ENCODE peak calls at places on chromosomes 11 and 22, in seven cellular contexts. L is uterus; K is Peyer's patch; M is CD8-positive, alpha-beta T cell; O is esophagus muscularis mucosa; I is coronary artery; C is mesenchymal stem cell. N is an unnamed sample.
A peak's percentile ranks its signal among the peaks of the same experiment; 100 is the strongest.

GRCh38 chr22:37675930-37676571 is 615 bp downstream of the LGALS1 start:
- DNase-seq in K (peak; percentile 48), C (peak; percentile 45), O (no peak), L (peak; percentile 55), M (no peak), I (no peak), N (no peak)

GRCh38 chr22:20243545-20244249 is 24.4 kb downstream of the RTN4R start:
- DNase-seq in L (peak; percentile 84), O (no peak), C (peak; percentile 56), I (no peak), M (peak; percentile 33), K (peak; percentile 58), N (no peak)

GRCh38 chr11:69891421-69892236 is 72.4 kb upstream of the FGF3 start:
- DNase-seq in I (no peak), L (no peak), O (no peak), C (peak; percentile 38), M (no peak), K (no peak), N (no peak)

GRCh38 chr11:34331329-34331728 is 26.5 kb downstream of the ABTB2 start:
- DNase-seq in L (no peak), C (no peak), O (no peak), I (no peak), K (no peak), M (no peak), N (no peak)

GRCh38 chr22:45007247-45007945 is 2.4 kb downstream of the PHF21B start:
- DNase-seq in O (no peak), I (no peak), M (no peak), L (peak; percentile 50), K (no peak), C (peak; percentile 34), N (no peak)

GRCh38 chr11:33736148-33736809 is at the start of gene CD59:
- DNase-seq in I (peak; percentile 96), L (peak; percentile 96), K (peak; percentile 95), C (peak; percentile 91), M (peak; percentile 82), O (peak; percentile 98), N (peak; percentile 60)

GRCh38 chr11:3867209-3868071 is 12.0 kb downstream of the STIM1 start:
- DNase-seq in O (no peak), I (no peak), C (no peak), M (no peak), L (no peak), K (peak; percentile 60), N (no peak)

GRCh38 chr22:38655532-38656255 is 498 bp downstream of the FAM227A start:
- DNase-seq in C (peak; percentile 49), I (no peak), O (no peak), M (no peak), K (no peak), L (no peak), N (no peak)

GRCh38 chr11:63592975-63593395 is 21.2 kb downstream of the PLAAT3 start:
- DNase-seq in O (peak; percentile 45), C (no peak), M (no peak), L (no peak), I (no peak), K (no peak), N (no peak)

GRCh38 chr22:42909363-42910058 is 52.4 kb upstream of the ARFGAP3 start:
- DNase-seq in K (no peak), M (no peak), L (no peak), C (no peak), I (no peak), O (no peak), N (no peak)

GRCh38 chr22:23233746-23234408 is 53.6 kb downstream of the BCR start:
- DNase-seq in K (no peak), L (peak; percentile 37), M (no peak), C (peak; percentile 34), O (no peak), I (no peak), N (no peak)

GRCh38 chr11:1055990-1056771 is 18.5 kb upstream of the MUC2 start:
- DNase-seq in L (no peak), C (no peak), O (no peak), M (no peak), K (no peak), I (no peak), N (no peak)

GRCh38 chr11:27179334-27179733 is 138.7 kb downstream of the BBOX1 start:
- DNase-seq in M (no peak), K (no peak), O (no peak), L (no peak), C (no peak), I (no peak), N (no peak)

GRCh38 chr11:124971810-124972209 is 17.8 kb downstream of the CCDC15 start:
- DNase-seq in I (no peak), M (no peak), K (no peak), L (no peak), C (no peak), O (no peak), N (no peak)

GRCh38 chr11:69882270-69882608 is 63.0 kb upstream of the FGF3 start:
- DNase-seq in K (no peak), C (no peak), O (no peak), L (no peak), M (no peak), I (no peak), N (no peak)

GRCh38 chr22:38338772-38339379 is 21.6 kb upstream of the CSNK1E start:
- DNase-seq in L (no peak), O (no peak), K (no peak), M (no peak), I (peak; percentile 64), C (peak; percentile 78), N (no peak)

GRCh38 chr11:15627560-15627959 is 512.8 kb downstream of the INSC start:
- DNase-seq in I (no peak), M (no peak), K (no peak), C (peak; percentile 59), O (no peak), L (no peak), N (no peak)

GRCh38 chr11:121889168-121889567 is 226.8 kb downstream of the BLID start:
- DNase-seq in C (no peak), K (no peak), M (no peak), I (no peak), L (peak; percentile 41), O (no peak), N (no peak)

GRCh38 chr11:114280696-114281095 is 15.5 kb upstream of the NNMT start:
- DNase-seq in K (no peak), L (peak; percentile 54), C (peak; percentile 94), O (peak; percentile 89), I (no peak), M (no peak), N (no peak)

GRCh38 chr11:106524446-106524845 is 447.0 kb downstream of the AASDHPPT start:
- DNase-seq in C (no peak), L (no peak), K (no peak), O (no peak), I (no peak), M (no peak), N (no peak)

GRCh38 chr11:116605543-116605942 is 167.2 kb downstream of the BUD13 start:
- DNase-seq in I (peak; percentile 41), L (no peak), C (no peak), O (no peak), M (no peak), K (no peak), N (no peak)

GRCh38 chr11:124897681-124898680 is at the start of gene ROBO4:
- DNase-seq in M (no peak), K (no peak), L (peak; percentile 26), C (peak; percentile 79), O (no peak), I (peak; percentile 72), N (no peak)

DNA sequence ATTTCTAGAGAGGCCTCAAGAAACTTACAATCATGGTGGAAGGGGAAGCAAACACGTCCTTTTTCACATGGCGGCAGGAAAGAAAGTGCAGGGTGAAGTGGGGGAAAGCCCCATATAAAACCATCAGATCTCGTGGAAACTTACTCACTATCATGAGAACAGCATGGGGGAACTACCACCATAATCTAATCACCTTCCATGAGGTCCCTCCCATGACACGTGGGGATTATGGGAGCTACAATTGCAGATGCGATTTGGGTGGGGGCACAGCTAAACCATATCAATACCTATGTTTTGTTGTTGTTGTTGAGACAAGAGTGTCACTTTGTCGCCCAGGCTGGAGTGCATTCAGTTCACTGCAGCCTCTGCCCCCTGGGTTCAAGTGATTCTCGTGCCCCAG is 29.9 kb downstream of the SFI1 start:
- DNase-seq in L (no peak), C (no peak), M (no peak), O (no peak), I (no peak), K (no peak), N (no peak)
- H3K27ac ChIP-seq in L (no peak overlapping the region), C (no peak overlapping the region), M (no peak overlapping the region), O (no peak overlapping the region), I (no peak overlapping the region), K (no peak overlapping the region), N (no peak overlapping the region)

DNA sequence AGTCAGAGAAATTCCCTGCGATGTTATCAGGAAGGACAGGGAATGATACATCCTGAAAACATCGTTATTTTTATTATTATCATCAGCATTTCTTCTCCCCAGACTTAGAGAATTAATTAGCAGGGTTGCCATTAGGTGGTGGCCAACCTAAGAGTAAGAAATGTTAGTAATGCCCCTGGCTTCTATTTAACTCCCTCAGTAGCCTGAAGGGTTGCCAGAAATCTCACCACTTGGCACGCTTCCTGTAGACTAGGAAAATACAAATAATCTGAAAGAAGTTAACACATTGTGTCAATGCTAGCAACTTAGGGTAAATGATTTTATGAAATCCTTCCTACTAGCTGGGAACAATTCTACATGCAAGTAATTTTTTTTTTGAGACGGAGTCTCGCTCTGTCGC is 45.5 kb downstream of the ENDOD1 start:
- DNase-seq in I (no peak), C (no peak), L (no peak), M (no peak), O (no peak), K (no peak), N (no peak)
- H3K27ac ChIP-seq in I (peak overlapping the region; percentile 18), C (no peak overlapping the region), L (no peak overlapping the region), M (no peak overlapping the region), O (no peak overlapping the region), K (no peak overlapping the region), N (no peak overlapping the region)

GRCh38 chr22:49418943-49419342 is 408.7 kb downstream of the BRD1 start:
- DNase-seq in L (no peak), C (no peak), O (no peak), K (no peak), M (no peak), I (no peak), N (no peak)
- H3K27ac ChIP-seq in L (no peak overlapping the region), C (no peak overlapping the region), O (no peak overlapping the region), K (no peak overlapping the region), M (no peak overlapping the region), I (no peak overlapping the region), N (no peak overlapping the region)

GRCh38 chr11:8250446-8250845 is 13.2 kb downstream of the LMO1 start:
- DNase-seq in K (no peak), C (no peak), M (no peak), I (no peak), O (no peak), L (peak; percentile 4), N (no peak)
- H3K27ac ChIP-seq in K (no peak overlapping the region), C (no peak overlapping the region), M (no peak overlapping the region), I (no peak overlapping the region), O (no peak overlapping the region), L (no peak overlapping the region), N (no peak overlapping the region)

GRCh38 chr11:73750238-73750637 is 10.6 kb downstream of the RAB6A start:
- DNase-seq in I (no peak), K (no peak), L (no peak), O (no peak), C (no peak), M (no peak), N (no peak)
- H3K27ac ChIP-seq in I (no peak overlapping the region), K (no peak overlapping the region), L (no peak overlapping the region), O (no peak overlapping the region), C (no peak overlapping the region), M (no peak overlapping the region), N (no peak overlapping the region)

N was measured in substantia nigra.